ENCODE peak calls at places on chromosomes 13 and 19, in five cellular contexts. One of them, this sample, is unnamed.

GRCh38 chr13:95239293-95239692 is 62.0 kb downstream of the ABCC4 start:
- DNase-seq in fibroblast of mammary gland: no peak
- DNase-seq in GM13977: peak
- DNase-seq in germinal center: peak
- DNase-seq in sciatic nerve: no peak
- DNase-seq in this sample: peak

GRCh38 chr19:33752018-33752790 is 44.5 kb upstream of the KCTD15 start:
- DNase-seq in fibroblast of mammary gland: no peak
- DNase-seq in GM13977: no peak
- DNase-seq in germinal center: no peak
- DNase-seq in sciatic nerve: no peak
- DNase-seq in this sample: no peak

GRCh38 chr19:14837391-14837790 is 2.4 kb upstream of the OR7A5 start:
- DNase-seq in fibroblast of mammary gland: no peak
- DNase-seq in GM13977: no peak
- DNase-seq in germinal center: no peak
- DNase-seq in sciatic nerve: no peak
- DNase-seq in this sample: no peak

GRCh38 chr19:45638930-45639729 is at the start of gene EML2:
- DNase-seq in fibroblast of mammary gland: no peak
- DNase-seq in GM13977: peak
- DNase-seq in germinal center: peak
- DNase-seq in sciatic nerve: peak
- DNase-seq in this sample: peak

GRCh38 chr13:28220166-28220565 is 81.8 kb downstream of the PAN3 start:
- DNase-seq in fibroblast of mammary gland: peak
- DNase-seq in GM13977: no peak
- DNase-seq in germinal center: no peak
- DNase-seq in sciatic nerve: no peak
- DNase-seq in this sample: no peak

GRCh38 chr19:2426661-2427322 is 594 bp downstream of the TIMM13 start:
- DNase-seq in fibroblast of mammary gland: peak
- DNase-seq in GM13977: peak
- DNase-seq in germinal center: peak
- DNase-seq in sciatic nerve: peak
- DNase-seq in this sample: peak

GRCh38 chr19:45591004-45591637 is 6.5 kb upstream of the OPA3 start:
- DNase-seq in fibroblast of mammary gland: peak
- DNase-seq in GM13977: peak
- DNase-seq in germinal center: peak
- DNase-seq in sciatic nerve: no peak
- DNase-seq in this sample: no peak

GRCh38 chr19:33300016-33300981 is 2.0 kb downstream of the CEBPA start:
- DNase-seq in fibroblast of mammary gland: no peak
- DNase-seq in GM13977: no peak
- DNase-seq in germinal center: no peak
- DNase-seq in sciatic nerve: no peak
- DNase-seq in this sample: no peak

GRCh38 chr19:1992759-1993260 is 22.7 kb downstream of the BTBD2 start:
- DNase-seq in fibroblast of mammary gland: no peak
- DNase-seq in GM13977: no peak
- DNase-seq in germinal center: no peak
- DNase-seq in sciatic nerve: no peak
- DNase-seq in this sample: no peak

GRCh38 chr13:81639984-81640582 is 1299.2 kb upstream of the SPRY2 start:
- DNase-seq in fibroblast of mammary gland: no peak
- DNase-seq in GM13977: peak
- DNase-seq in germinal center: no peak
- DNase-seq in sciatic nerve: no peak
- DNase-seq in this sample: peak